ENCODE peak calls at places on chromosome 16, in eight cellular contexts. Q is RWPE2, F is psoas muscle, L is H9, B is heart left ventricle, M is MM.1S, O is fibroblast of lung, H is lower lobe of right lung. J is an unnamed sample.

GRCh38 chr16:3212567-3212966 is 22.4 kb downstream of the ZNF200 start:
- DNase-seq in Q (no peak), F (no peak), L (no peak), B (no peak), M (no peak), O (no peak), H (no peak), J (no peak)

GRCh38 chr16:1258906-1259759 is 3.3 kb downstream of the TPSD1 start:
- DNase-seq in Q (peak; percentile 53), F (no peak), L (no peak), B (no peak), M (no peak), O (no peak), H (no peak), J (no peak)

GRCh38 chr16:78931267-78932060 is 669.1 kb downstream of the MAF start:
- DNase-seq in Q (no peak), F (no peak), L (no peak), B (no peak), M (no peak), O (no peak), H (no peak), J (no peak)

GRCh38 chr16:57653936-57654335 is 14.2 kb upstream of the ADGRG3 start:
- DNase-seq in Q (no peak), F (no peak), L (no peak), B (no peak), M (no peak), O (no peak), H (no peak), J (no peak)

GRCh38 chr16:79998143-79998542 is 397.6 kb upstream of the MAF start:
- DNase-seq in Q (no peak), F (no peak), L (no peak), B (no peak), M (no peak), O (no peak), H (no peak), J (no peak)

GRCh38 chr16:54940279-54940604 is 9.6 kb downstream of the IRX5 start:
- DNase-seq in Q (no peak), F (no peak), L (no peak), B (no peak), M (no peak), O (no peak), H (no peak), J (no peak)

GRCh38 chr16:86573215-86573614 is 5.1 kb upstream of the FOXL1 start:
- DNase-seq in Q (no peak), F (no peak), L (peak; percentile 73), B (no peak), M (no peak), O (peak; percentile 78), H (no peak), J (no peak)

GRCh38 chr16:49986351-49987124 is 38.5 kb upstream of the CNEP1R1 start:
- DNase-seq in Q (no peak), F (no peak), L (peak; percentile 39), B (no peak), M (no peak), O (peak; percentile 49), H (no peak), J (no peak)

GRCh38 chr16:89300311-89300975 is 82.9 kb downstream of the ZNF778 start:
- DNase-seq in Q (no peak), F (peak; percentile 78), L (no peak), B (peak; percentile 87), M (no peak), O (no peak), H (no peak), J (no peak)

GRCh38 chr16:3553138-3553923 is 23.9 kb downstream of the NLRC3 start:
- DNase-seq in Q (no peak), F (no peak), L (peak; percentile 74), B (no peak), M (no peak), O (no peak), H (no peak), J (no peak)

GRCh38 chr16:648786-649589 is at the start of gene WDR90:
- DNase-seq in Q (peak; percentile 92), F (peak; percentile 97), L (peak; percentile 93), B (peak; percentile 96), M (peak; percentile 97), O (peak; percentile 89), H (peak; percentile 97), J (peak; percentile 98)

GRCh38 chr16:16940351-16940750 is 530.4 kb downstream of the XYLT1 start:
- DNase-seq in Q (no peak), F (no peak), L (no peak), B (no peak), M (no peak), O (no peak), H (no peak), J (no peak)

GRCh38 chr16:86347090-86347489 is 163.2 kb upstream of the FOXF1 start:
- DNase-seq in Q (no peak), F (no peak), L (no peak), B (no peak), M (no peak), O (no peak), H (no peak), J (no peak)

GRCh38 chr16:21645261-21645721 is 7.1 kb downstream of the IGSF6 start:
- DNase-seq in Q (no peak), F (no peak), L (no peak), B (no peak), M (peak; percentile 79), O (no peak), H (no peak), J (peak; percentile 40)

GRCh38 chr16:53504161-53504663 is 1.2 kb upstream of the AKTIP start:
- DNase-seq in Q (no peak), F (peak; percentile 75), L (no peak), B (peak; percentile 80), M (peak; percentile 19), O (peak; percentile 71), H (peak; percentile 60), J (peak; percentile 62)

GRCh38 chr16:23962001-23962400 is 126.2 kb downstream of the PRKCB start:
- DNase-seq in Q (no peak), F (no peak), L (no peak), B (no peak), M (no peak), O (no peak), H (no peak), J (no peak)

GRCh38 chr16:1688807-1689560 is 10.9 kb downstream of the JPT2 start:
- DNase-seq in Q (peak; percentile 94), F (no peak), L (no peak), B (peak; percentile 56), M (no peak), O (peak; percentile 94), H (peak; percentile 71), J (no peak)

GRCh38 chr16:54633943-54634362 is 296.7 kb upstream of the IRX5 start:
- DNase-seq in Q (no peak), F (no peak), L (peak; percentile 41), B (no peak), M (peak; percentile 27), O (peak; percentile 16), H (no peak), J (no peak)

GRCh38 chr16:31327675-31328225 is 27.2 kb upstream of the ITGAX start:
- DNase-seq in Q (no peak), F (no peak), L (peak; percentile 48), B (no peak), M (no peak), O (no peak), H (no peak), J (no peak)

GRCh38 chr16:35141303-35141702 is 1681.9 kb downstream of the TP53TG3F start:
- DNase-seq in Q (no peak), F (no peak), L (no peak), B (no peak), M (no peak), O (no peak), H (no peak), J (no peak)

GRCh38 chr16:12804395-12804794 is 708 bp upstream of the CPPED1 start:
- DNase-seq in Q (no peak), F (no peak), L (no peak), B (no peak), M (no peak), O (no peak), H (no peak), J (no peak)
- TF ChIP-seq CTCF in Q (no peak), F (no peak), L (no peak), B (no peak), M (no peak), O (no peak), H (no peak), J (no peak)

DNA sequence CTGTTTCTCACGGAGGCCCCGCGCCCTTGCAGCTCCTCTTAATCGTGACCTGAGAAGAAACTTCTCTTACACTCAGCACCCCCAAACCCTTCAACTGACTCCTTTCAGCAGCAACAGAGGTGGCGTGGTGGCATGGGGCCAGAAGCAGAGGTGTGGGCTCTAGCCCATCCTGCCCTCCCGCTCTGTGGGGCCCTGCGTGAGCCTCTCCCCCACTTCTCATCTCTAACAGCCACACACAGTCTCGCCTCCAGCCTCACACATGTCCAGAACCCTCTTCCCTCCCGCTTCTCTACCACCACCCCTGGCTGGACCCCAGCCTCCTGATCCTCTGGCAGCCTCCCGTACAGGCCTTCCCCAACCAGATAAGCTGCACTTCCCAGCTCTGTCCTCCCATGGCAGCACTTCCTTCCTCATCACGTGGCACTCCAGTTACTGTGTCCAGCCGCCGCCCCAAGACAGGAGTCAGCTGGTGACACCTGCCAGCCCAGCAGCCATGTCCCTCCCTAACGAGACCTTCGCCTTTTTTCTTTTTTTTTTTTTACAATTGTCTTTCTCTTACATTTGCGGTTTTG is 30.5 kb downstream of the NSMCE1 start:
- DNase-seq in Q (peak; percentile 49), F (no peak), L (no peak), B (peak; percentile 61), M (no peak), O (no peak), H (peak; percentile 67), J (no peak)
- H3K27ac ChIP-seq in Q (no peak overlapping the region), F (no peak overlapping the region), L (no peak overlapping the region), B (peak overlapping the region; percentile 66), M (no peak overlapping the region), O (peak overlapping the region; percentile 66), H (peak overlapping the region; percentile 78), J (peak overlapping the region; percentile 83)

DNA sequence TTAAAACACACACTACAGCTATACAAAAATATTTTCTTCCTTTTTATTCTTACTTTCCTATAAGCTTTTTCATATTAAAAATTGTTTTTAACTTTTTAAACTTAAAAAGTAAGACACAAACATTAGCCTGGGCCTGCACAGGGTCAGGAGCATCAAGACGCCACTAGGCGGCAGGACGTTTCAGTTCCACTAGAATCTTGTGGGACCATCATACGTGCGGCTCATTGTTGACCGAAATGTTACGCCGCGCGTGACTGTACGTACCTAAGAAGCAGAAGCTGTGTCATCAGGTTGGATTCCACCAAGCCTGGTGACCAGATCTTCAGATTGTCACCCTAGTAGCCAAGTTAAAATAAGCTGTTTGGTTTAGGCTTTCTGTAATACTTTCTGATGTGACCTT is 47.1 kb downstream of the USP10 start:
- DNase-seq in Q (no peak), F (peak; percentile 51), L (no peak), B (no peak), M (no peak), O (no peak), H (no peak), J (no peak)
- TF ChIP-seq CTCF in Q (peak; percentile 30), F (peak; percentile 16), L (peak; percentile 72), B (no peak), M (no peak), O (peak; percentile 36), H (peak; percentile 16), J (no peak)

GRCh38 chr16:66786551-66786950 is 14.8 kb downstream of the TERB1 start:
- DNase-seq in Q (no peak), F (no peak), L (no peak), B (no peak), M (no peak), O (no peak), H (no peak), J (no peak)

GRCh38 chr16:66790130-66790733 is 11.2 kb downstream of the TERB1 start:
- DNase-seq in Q (no peak), F (no peak), L (no peak), B (no peak), M (no peak), O (no peak), H (no peak), J (no peak)

GRCh38 chr16:66787427-66787826 is 14.0 kb downstream of the TERB1 start:
- DNase-seq in Q (no peak), F (no peak), L (no peak), B (no peak), M (no peak), O (no peak), H (no peak), J (no peak)
- H3K27ac ChIP-seq in Q (no peak overlapping the region), F (no peak overlapping the region), L (no peak overlapping the region), B (no peak overlapping the region), M (no peak overlapping the region), O (no peak overlapping the region), H (no peak overlapping the region), J (no peak overlapping the region)